ENCODE peak calls at places on chromosome 14, in ten cellular contexts. I is stimulated activated CD4-positive, alpha-beta T cell treated with anti-CD3 and anti-CD28 coated beads, Interleukin-1b, Interleukin-23, amount 100 ng/mL, for 4 hours; N is frontal cortex; P is NCI-H82; H is thoracic aorta; J is KG1; S is Calu3; A is ELR; V is AG08395; Z is NCI-H460. W is an unnamed sample.

GRCh38 chr14:93160353-93160801 is 24.3 kb downstream of the MOAP1 start:
- DNase-seq in I (no peak), N (no peak), P (peak), H (no peak), J (no peak), S (peak), A (peak), V (peak), Z (peak), W (peak)

GRCh38 chr14:91412939-91413338 is 4.7 kb downstream of the CCDC88C start:
- DNase-seq in I (no peak), N (no peak), P (no peak), H (no peak), J (no peak), S (no peak), A (no peak), V (no peak), Z (no peak), W (no peak)

GRCh38 chr14:83300454-83301064 is 1766.9 kb upstream of the SEL1L start:
- DNase-seq in I (no peak), N (peak), P (peak), H (no peak), J (peak), S (no peak), A (peak), V (peak), Z (peak), W (peak)

GRCh38 chr14:30464481-30464880 is 94.5 kb upstream of the G2E3 start:
- DNase-seq in I (no peak), N (no peak), P (no peak), H (no peak), J (no peak), S (no peak), A (no peak), V (no peak), Z (no peak), W (no peak)

GRCh38 chr14:73503648-73504047 is 12.9 kb downstream of the RIOX1 start:
- DNase-seq in I (no peak), N (no peak), P (no peak), H (no peak), J (no peak), S (no peak), A (peak), V (no peak), Z (no peak), W (no peak)

GRCh38 chr14:105855893-105856675 is 329.7 kb downstream of the TMEM121 start:
- DNase-seq in I (no peak), N (no peak), P (no peak), H (no peak), J (no peak), S (no peak), A (no peak), V (no peak), Z (no peak), W (no peak)

GRCh38 chr14:21264025-21264801 is 5.0 kb downstream of the HNRNPC start:
- DNase-seq in I (no peak), N (no peak), P (no peak), H (no peak), J (no peak), S (no peak), A (peak), V (peak), Z (no peak), W (peak)

GRCh38 chr14:64637735-64638473 is 66.3 kb upstream of the PLEKHG3 start:
- DNase-seq in I (no peak), N (no peak), P (no peak), H (no peak), J (no peak), S (no peak), A (no peak), V (no peak), Z (no peak), W (no peak)

GRCh38 chr14:50598765-50599164 is 38.8 kb downstream of the ATL1 start:
- DNase-seq in I (no peak), N (no peak), P (no peak), H (no peak), J (no peak), S (no peak), A (no peak), V (no peak), Z (no peak), W (no peak)

GRCh38 chr14:104104006-104104901 is 18.8 kb downstream of the ASPG start:
- DNase-seq in I (no peak), N (no peak), P (no peak), H (no peak), J (no peak), S (no peak), A (no peak), V (no peak), Z (no peak), W (no peak)

GRCh38 chr14:55477680-55478079 is 37.3 kb upstream of the TBPL2 start:
- DNase-seq in I (no peak), N (peak), P (no peak), H (no peak), J (no peak), S (no peak), A (no peak), V (no peak), Z (no peak), W (no peak)

GRCh38 chr14:59020382-59020781 is 168.1 kb upstream of the DAAM1 start:
- DNase-seq in I (no peak), N (no peak), P (peak), H (no peak), J (no peak), S (peak), A (peak), V (peak), Z (peak), W (peak)

GRCh38 chr14:33532581-33532980 is 418.3 kb downstream of the EGLN3 start:
- DNase-seq in I (no peak), N (no peak), P (no peak), H (no peak), J (no peak), S (no peak), A (no peak), V (no peak), Z (no peak), W (no peak)

GRCh38 chr14:31930493-31931225 is 146.4 kb upstream of the ARHGAP5 start:
- DNase-seq in I (no peak), N (no peak), P (no peak), H (no peak), J (no peak), S (no peak), A (peak), V (peak), Z (peak), W (peak)

GRCh38 chr14:36807727-36808126 is 146.1 kb downstream of the PAX9 start:
- DNase-seq in I (no peak), N (no peak), P (no peak), H (no peak), J (no peak), S (no peak), A (no peak), V (no peak), Z (no peak), W (no peak)

GRCh38 chr14:32307881-32308582 is 21.1 kb upstream of the AKAP6 start:
- DNase-seq in I (no peak), N (no peak), P (no peak), H (no peak), J (no peak), S (peak), A (no peak), V (no peak), Z (no peak), W (peak)

GRCh38 chr14:25537846-25538455 is 488.0 kb upstream of the STXBP6 start:
- DNase-seq in I (no peak), N (no peak), P (peak), H (no peak), J (no peak), S (no peak), A (peak), V (no peak), Z (peak), W (peak)

GRCh38 chr14:51018521-51018920 is 74.2 kb upstream of the PYGL start:
- DNase-seq in I (no peak), N (no peak), P (no peak), H (no peak), J (no peak), S (no peak), A (peak), V (peak), Z (no peak), W (no peak)

GRCh38 chr14:61152851-61153364 is 128.2 kb downstream of the TMEM30B start:
- DNase-seq in I (no peak), N (no peak), P (no peak), H (no peak), J (no peak), S (no peak), A (peak), V (no peak), Z (no peak), W (peak)

W was measured in PC-3.